ENCODE peak calls at places on chromosomes 2 and 18, in ten cellular contexts. One of them, this sample, is unnamed.

GRCh38 chr18:4106407-4107033 is 348.6 kb downstream of the DLGAP1 start:
- DNase-seq in T-helper 17 cell: peak; percentile 12
- DNase-seq in body of pancreas: peak; percentile 76
- DNase-seq in pancreas: peak; percentile 65
- DNase-seq in stimulated activated naive CD8-positive, alpha-beta T cell treated with anti-CD3 and anti-CD28 coated beads, Interleukin-15, Interleukin-2, amounts not matched to agents 100 U/mL and 50 U/mL, for 24 hours: peak; percentile 64
- DNase-seq in NCI-H146: peak; percentile 48
- DNase-seq in fibroblast of the conjunctiva: peak; percentile 49
- DNase-seq in NCI-H510A treated with DMSO at 0.1 percent for 48 hours: peak; percentile 44
- DNase-seq in NCI-H1105 treated with DMSO at 0.1 percent for 48 hours: no peak
- DNase-seq in nephron progenitor cell: peak; percentile 80
- DNase-seq in this sample: peak; percentile 49

GRCh38 chr18:29879763-29880162 is 1162.8 kb downstream of the DSC3 start:
- DNase-seq in nephron progenitor cell: no peak
- DNase-seq in body of pancreas: no peak
- DNase-seq in pancreas: no peak
- DNase-seq in T-helper 17 cell: no peak
- DNase-seq in NCI-H146: no peak
- DNase-seq in NCI-H510A treated with DMSO at 0.1 percent for 48 hours: no peak
- DNase-seq in fibroblast of the conjunctiva: no peak
- DNase-seq in NCI-H1105 treated with DMSO at 0.1 percent for 48 hours: no peak
- DNase-seq in stimulated activated naive CD8-positive, alpha-beta T cell treated with anti-CD3 and anti-CD28 coated beads, Interleukin-15, Interleukin-2, amounts not matched to agents 100 U/mL and 50 U/mL, for 24 hours: no peak
- DNase-seq in this sample: no peak

GRCh38 chr2:235002198-235003095 is 50.6 kb downstream of the SH3BP4 start:
- DNase-seq in nephron progenitor cell: no peak
- DNase-seq in T-helper 17 cell: no peak
- DNase-seq in pancreas: peak; percentile 80
- DNase-seq in NCI-H146: no peak
- DNase-seq in body of pancreas: peak; percentile 84
- DNase-seq in fibroblast of the conjunctiva: peak; percentile 61
- DNase-seq in NCI-H510A treated with DMSO at 0.1 percent for 48 hours: peak; percentile 41
- DNase-seq in stimulated activated naive CD8-positive, alpha-beta T cell treated with anti-CD3 and anti-CD28 coated beads, Interleukin-15, Interleukin-2, amounts not matched to agents 100 U/mL and 50 U/mL, for 24 hours: no peak
- DNase-seq in NCI-H1105 treated with DMSO at 0.1 percent for 48 hours: no peak
- DNase-seq in this sample: no peak

GRCh38 chr18:76572517-76573247 is 77.6 kb upstream of the ZNF516 start:
- DNase-seq in NCI-H510A treated with DMSO at 0.1 percent for 48 hours: peak; percentile 35
- DNase-seq in body of pancreas: no peak
- DNase-seq in NCI-H1105 treated with DMSO at 0.1 percent for 48 hours: no peak
- DNase-seq in NCI-H146: peak; percentile 78
- DNase-seq in fibroblast of the conjunctiva: no peak
- DNase-seq in nephron progenitor cell: no peak
- DNase-seq in T-helper 17 cell: no peak
- DNase-seq in stimulated activated naive CD8-positive, alpha-beta T cell treated with anti-CD3 and anti-CD28 coated beads, Interleukin-15, Interleukin-2, amounts not matched to agents 100 U/mL and 50 U/mL, for 24 hours: no peak
- DNase-seq in pancreas: no peak
- DNase-seq in this sample: no peak

GRCh38 chr18:6414118-6414722 is 491 bp downstream of the L3MBTL4 start:
- DNase-seq in NCI-H510A treated with DMSO at 0.1 percent for 48 hours: peak; percentile 38
- DNase-seq in NCI-H146: peak; percentile 3
- DNase-seq in T-helper 17 cell: no peak
- DNase-seq in nephron progenitor cell: peak; percentile 63
- DNase-seq in NCI-H1105 treated with DMSO at 0.1 percent for 48 hours: no peak
- DNase-seq in pancreas: peak; percentile 70
- DNase-seq in stimulated activated naive CD8-positive, alpha-beta T cell treated with anti-CD3 and anti-CD28 coated beads, Interleukin-15, Interleukin-2, amounts not matched to agents 100 U/mL and 50 U/mL, for 24 hours: peak; percentile 61
- DNase-seq in body of pancreas: peak; percentile 83
- DNase-seq in fibroblast of the conjunctiva: no peak
- DNase-seq in this sample: peak; percentile 9

GRCh38 chr2:36562973-36563532 is 34.9 kb downstream of the FEZ2 start:
- DNase-seq in NCI-H1105 treated with DMSO at 0.1 percent for 48 hours: no peak
- DNase-seq in pancreas: no peak
- DNase-seq in NCI-H146: no peak
- DNase-seq in NCI-H510A treated with DMSO at 0.1 percent for 48 hours: no peak
- DNase-seq in body of pancreas: no peak
- DNase-seq in stimulated activated naive CD8-positive, alpha-beta T cell treated with anti-CD3 and anti-CD28 coated beads, Interleukin-15, Interleukin-2, amounts not matched to agents 100 U/mL and 50 U/mL, for 24 hours: no peak
- DNase-seq in T-helper 17 cell: no peak
- DNase-seq in nephron progenitor cell: no peak
- DNase-seq in fibroblast of the conjunctiva: peak; percentile 17
- DNase-seq in this sample: peak; percentile 41

GRCh38 chr2:179129574-179130238 is 79.8 kb upstream of the CCDC141 start:
- DNase-seq in stimulated activated naive CD8-positive, alpha-beta T cell treated with anti-CD3 and anti-CD28 coated beads, Interleukin-15, Interleukin-2, amounts not matched to agents 100 U/mL and 50 U/mL, for 24 hours: no peak
- DNase-seq in fibroblast of the conjunctiva: peak; percentile 8
- DNase-seq in T-helper 17 cell: no peak
- DNase-seq in NCI-H1105 treated with DMSO at 0.1 percent for 48 hours: peak; percentile 6
- DNase-seq in pancreas: no peak
- DNase-seq in NCI-H510A treated with DMSO at 0.1 percent for 48 hours: no peak
- DNase-seq in nephron progenitor cell: no peak
- DNase-seq in NCI-H146: no peak
- DNase-seq in body of pancreas: no peak
- DNase-seq in this sample: peak; percentile 3

GRCh38 chr2:6913415-6914157 is 3.6 kb upstream of the RNF144A start:
- DNase-seq in fibroblast of the conjunctiva: no peak
- DNase-seq in pancreas: no peak
- DNase-seq in NCI-H146: no peak
- DNase-seq in T-helper 17 cell: no peak
- DNase-seq in nephron progenitor cell: no peak
- DNase-seq in NCI-H1105 treated with DMSO at 0.1 percent for 48 hours: no peak
- DNase-seq in NCI-H510A treated with DMSO at 0.1 percent for 48 hours: no peak
- DNase-seq in body of pancreas: no peak
- DNase-seq in stimulated activated naive CD8-positive, alpha-beta T cell treated with anti-CD3 and anti-CD28 coated beads, Interleukin-15, Interleukin-2, amounts not matched to agents 100 U/mL and 50 U/mL, for 24 hours: peak; percentile 55
- DNase-seq in this sample: no peak

GRCh38 chr18:26863122-26863879 is 2.2 kb downstream of the AQP4 start:
- DNase-seq in NCI-H510A treated with DMSO at 0.1 percent for 48 hours: peak; percentile 61
- DNase-seq in body of pancreas: peak; percentile 79
- DNase-seq in T-helper 17 cell: no peak
- DNase-seq in NCI-H1105 treated with DMSO at 0.1 percent for 48 hours: peak; percentile 87
- DNase-seq in pancreas: peak; percentile 66
- DNase-seq in NCI-H146: peak; percentile 95
- DNase-seq in nephron progenitor cell: peak; percentile 71
- DNase-seq in fibroblast of the conjunctiva: no peak
- DNase-seq in stimulated activated naive CD8-positive, alpha-beta T cell treated with anti-CD3 and anti-CD28 coated beads, Interleukin-15, Interleukin-2, amounts not matched to agents 100 U/mL and 50 U/mL, for 24 hours: no peak
- DNase-seq in this sample: no peak

GRCh38 chr2:233756429-233757081 is 3.5 kb upstream of the UGT1A1 start:
- DNase-seq in NCI-H1105 treated with DMSO at 0.1 percent for 48 hours: no peak
- DNase-seq in nephron progenitor cell: no peak
- DNase-seq in pancreas: no peak
- DNase-seq in stimulated activated naive CD8-positive, alpha-beta T cell treated with anti-CD3 and anti-CD28 coated beads, Interleukin-15, Interleukin-2, amounts not matched to agents 100 U/mL and 50 U/mL, for 24 hours: no peak
- DNase-seq in fibroblast of the conjunctiva: no peak
- DNase-seq in NCI-H510A treated with DMSO at 0.1 percent for 48 hours: no peak
- DNase-seq in NCI-H146: no peak
- DNase-seq in T-helper 17 cell: no peak
- DNase-seq in body of pancreas: peak; percentile 22
- DNase-seq in this sample: no peak

GRCh38 chr2:62321370-62321769 is 125.5 kb downstream of the B3GNT2 start:
- DNase-seq in NCI-H1105 treated with DMSO at 0.1 percent for 48 hours: no peak
- DNase-seq in nephron progenitor cell: no peak
- DNase-seq in fibroblast of the conjunctiva: no peak
- DNase-seq in T-helper 17 cell: no peak
- DNase-seq in body of pancreas: no peak
- DNase-seq in stimulated activated naive CD8-positive, alpha-beta T cell treated with anti-CD3 and anti-CD28 coated beads, Interleukin-15, Interleukin-2, amounts not matched to agents 100 U/mL and 50 U/mL, for 24 hours: no peak
- DNase-seq in NCI-H510A treated with DMSO at 0.1 percent for 48 hours: no peak
- DNase-seq in pancreas: no peak
- DNase-seq in NCI-H146: no peak
- DNase-seq in this sample: no peak

GRCh38 chr2:71898851-71899681 is 248.6 kb downstream of the CYP26B1 start:
- DNase-seq in nephron progenitor cell: no peak
- DNase-seq in NCI-H510A treated with DMSO at 0.1 percent for 48 hours: no peak
- DNase-seq in NCI-H146: no peak
- DNase-seq in stimulated activated naive CD8-positive, alpha-beta T cell treated with anti-CD3 and anti-CD28 coated beads, Interleukin-15, Interleukin-2, amounts not matched to agents 100 U/mL and 50 U/mL, for 24 hours: no peak
- DNase-seq in pancreas: no peak
- DNase-seq in body of pancreas: no peak
- DNase-seq in fibroblast of the conjunctiva: no peak
- DNase-seq in T-helper 17 cell: no peak
- DNase-seq in NCI-H1105 treated with DMSO at 0.1 percent for 48 hours: no peak
- DNase-seq in this sample: no peak

GRCh38 chr2:54348672-54349071 is 92.6 kb upstream of the TSPYL6 start:
- DNase-seq in NCI-H146: no peak
- DNase-seq in stimulated activated naive CD8-positive, alpha-beta T cell treated with anti-CD3 and anti-CD28 coated beads, Interleukin-15, Interleukin-2, amounts not matched to agents 100 U/mL and 50 U/mL, for 24 hours: no peak
- DNase-seq in NCI-H1105 treated with DMSO at 0.1 percent for 48 hours: no peak
- DNase-seq in NCI-H510A treated with DMSO at 0.1 percent for 48 hours: no peak
- DNase-seq in body of pancreas: no peak
- DNase-seq in T-helper 17 cell: no peak
- DNase-seq in pancreas: no peak
- DNase-seq in fibroblast of the conjunctiva: no peak
- DNase-seq in nephron progenitor cell: no peak
- DNase-seq in this sample: no peak

GRCh38 chr2:63792523-63792922 is 49.2 kb upstream of the UGP2 start:
- DNase-seq in fibroblast of the conjunctiva: peak; percentile 78
- DNase-seq in NCI-H510A treated with DMSO at 0.1 percent for 48 hours: no peak
- DNase-seq in NCI-H146: no peak
- DNase-seq in NCI-H1105 treated with DMSO at 0.1 percent for 48 hours: no peak
- DNase-seq in T-helper 17 cell: no peak
- DNase-seq in body of pancreas: no peak
- DNase-seq in stimulated activated naive CD8-positive, alpha-beta T cell treated with anti-CD3 and anti-CD28 coated beads, Interleukin-15, Interleukin-2, amounts not matched to agents 100 U/mL and 50 U/mL, for 24 hours: peak; percentile 7
- DNase-seq in nephron progenitor cell: no peak
- DNase-seq in pancreas: no peak
- DNase-seq in this sample: no peak

GRCh38 chr2:169818241-169818640 is 6.5 kb downstream of the METTL5 start:
- DNase-seq in NCI-H510A treated with DMSO at 0.1 percent for 48 hours: no peak
- DNase-seq in nephron progenitor cell: no peak
- DNase-seq in fibroblast of the conjunctiva: no peak
- DNase-seq in pancreas: no peak
- DNase-seq in T-helper 17 cell: no peak
- DNase-seq in NCI-H146: no peak
- DNase-seq in stimulated activated naive CD8-positive, alpha-beta T cell treated with anti-CD3 and anti-CD28 coated beads, Interleukin-15, Interleukin-2, amounts not matched to agents 100 U/mL and 50 U/mL, for 24 hours: no peak
- DNase-seq in NCI-H1105 treated with DMSO at 0.1 percent for 48 hours: no peak
- DNase-seq in body of pancreas: no peak
- DNase-seq in this sample: no peak

GRCh38 chr2:120323807-120324399 is 22.0 kb upstream of the INHBB start:
- DNase-seq in body of pancreas: no peak
- DNase-seq in nephron progenitor cell: no peak
- DNase-seq in T-helper 17 cell: no peak
- DNase-seq in fibroblast of the conjunctiva: no peak
- DNase-seq in NCI-H1105 treated with DMSO at 0.1 percent for 48 hours: no peak
- DNase-seq in pancreas: no peak
- DNase-seq in stimulated activated naive CD8-positive, alpha-beta T cell treated with anti-CD3 and anti-CD28 coated beads, Interleukin-15, Interleukin-2, amounts not matched to agents 100 U/mL and 50 U/mL, for 24 hours: no peak
- DNase-seq in NCI-H146: no peak
- DNase-seq in NCI-H510A treated with DMSO at 0.1 percent for 48 hours: no peak
- DNase-seq in this sample: no peak

GRCh38 chr2:47554311-47554905 is 151.5 kb downstream of the MSH2 start:
- DNase-seq in pancreas: no peak
- DNase-seq in NCI-H1105 treated with DMSO at 0.1 percent for 48 hours: no peak
- DNase-seq in NCI-H510A treated with DMSO at 0.1 percent for 48 hours: no peak
- DNase-seq in fibroblast of the conjunctiva: no peak
- DNase-seq in body of pancreas: no peak
- DNase-seq in NCI-H146: no peak
- DNase-seq in stimulated activated naive CD8-positive, alpha-beta T cell treated with anti-CD3 and anti-CD28 coated beads, Interleukin-15, Interleukin-2, amounts not matched to agents 100 U/mL and 50 U/mL, for 24 hours: no peak
- DNase-seq in nephron progenitor cell: no peak
- DNase-seq in T-helper 17 cell: no peak
- DNase-seq in this sample: no peak

GRCh38 chr2:180644709-180645108 is 335.7 kb upstream of the UBE2E3 start:
- DNase-seq in stimulated activated naive CD8-positive, alpha-beta T cell treated with anti-CD3 and anti-CD28 coated beads, Interleukin-15, Interleukin-2, amounts not matched to agents 100 U/mL and 50 U/mL, for 24 hours: no peak
- DNase-seq in NCI-H146: no peak
- DNase-seq in body of pancreas: no peak
- DNase-seq in NCI-H1105 treated with DMSO at 0.1 percent for 48 hours: no peak
- DNase-seq in nephron progenitor cell: no peak
- DNase-seq in fibroblast of the conjunctiva: no peak
- DNase-seq in NCI-H510A treated with DMSO at 0.1 percent for 48 hours: no peak
- DNase-seq in T-helper 17 cell: no peak
- DNase-seq in pancreas: no peak
- DNase-seq in this sample: no peak

GRCh38 chr2:173749315-173749714 is 215.9 kb downstream of the SP3 start:
- DNase-seq in pancreas: no peak
- DNase-seq in fibroblast of the conjunctiva: peak; percentile 46
- DNase-seq in NCI-H1105 treated with DMSO at 0.1 percent for 48 hours: no peak
- DNase-seq in body of pancreas: no peak
- DNase-seq in T-helper 17 cell: no peak
- DNase-seq in stimulated activated naive CD8-positive, alpha-beta T cell treated with anti-CD3 and anti-CD28 coated beads, Interleukin-15, Interleukin-2, amounts not matched to agents 100 U/mL and 50 U/mL, for 24 hours: no peak
- DNase-seq in NCI-H146: no peak
- DNase-seq in NCI-H510A treated with DMSO at 0.1 percent for 48 hours: no peak
- DNase-seq in nephron progenitor cell: no peak
- DNase-seq in this sample: no peak

GRCh38 chr2:215171151-215171550 is 32.7 kb upstream of the ABCA12 start:
- DNase-seq in body of pancreas: no peak
- DNase-seq in T-helper 17 cell: no peak
- DNase-seq in pancreas: no peak
- DNase-seq in fibroblast of the conjunctiva: no peak
- DNase-seq in NCI-H146: no peak
- DNase-seq in NCI-H1105 treated with DMSO at 0.1 percent for 48 hours: no peak
- DNase-seq in nephron progenitor cell: no peak
- DNase-seq in stimulated activated naive CD8-positive, alpha-beta T cell treated with anti-CD3 and anti-CD28 coated beads, Interleukin-15, Interleukin-2, amounts not matched to agents 100 U/mL and 50 U/mL, for 24 hours: no peak
- DNase-seq in NCI-H510A treated with DMSO at 0.1 percent for 48 hours: no peak
- DNase-seq in this sample: no peak

GRCh38 chr2:240319855-240320560 is 115.5 kb upstream of the GPC1 start:
- DNase-seq in nephron progenitor cell: no peak
- DNase-seq in pancreas: no peak
- DNase-seq in body of pancreas: no peak
- DNase-seq in stimulated activated naive CD8-positive, alpha-beta T cell treated with anti-CD3 and anti-CD28 coated beads, Interleukin-15, Interleukin-2, amounts not matched to agents 100 U/mL and 50 U/mL, for 24 hours: no peak
- DNase-seq in NCI-H146: no peak
- DNase-seq in NCI-H510A treated with DMSO at 0.1 percent for 48 hours: no peak
- DNase-seq in NCI-H1105 treated with DMSO at 0.1 percent for 48 hours: no peak
- DNase-seq in T-helper 17 cell: no peak
- DNase-seq in fibroblast of the conjunctiva: no peak
- DNase-seq in this sample: no peak

GRCh38 chr2:204583773-204584172 is 38.5 kb downstream of the PARD3B start:
- DNase-seq in NCI-H1105 treated with DMSO at 0.1 percent for 48 hours: no peak
- DNase-seq in nephron progenitor cell: no peak
- DNase-seq in pancreas: peak; percentile 12
- DNase-seq in body of pancreas: peak; percentile 50
- DNase-seq in T-helper 17 cell: no peak
- DNase-seq in NCI-H146: no peak
- DNase-seq in fibroblast of the conjunctiva: no peak
- DNase-seq in NCI-H510A treated with DMSO at 0.1 percent for 48 hours: no peak
- DNase-seq in stimulated activated naive CD8-positive, alpha-beta T cell treated with anti-CD3 and anti-CD28 coated beads, Interleukin-15, Interleukin-2, amounts not matched to agents 100 U/mL and 50 U/mL, for 24 hours: no peak
- DNase-seq in this sample: no peak

GRCh38 chr18:76522551-76522950 is 27.5 kb upstream of the ZNF516 start:
- DNase-seq in fibroblast of the conjunctiva: no peak
- DNase-seq in pancreas: no peak
- DNase-seq in stimulated activated naive CD8-positive, alpha-beta T cell treated with anti-CD3 and anti-CD28 coated beads, Interleukin-15, Interleukin-2, amounts not matched to agents 100 U/mL and 50 U/mL, for 24 hours: no peak
- DNase-seq in NCI-H510A treated with DMSO at 0.1 percent for 48 hours: no peak
- DNase-seq in NCI-H146: no peak
- DNase-seq in body of pancreas: no peak
- DNase-seq in T-helper 17 cell: no peak
- DNase-seq in NCI-H1105 treated with DMSO at 0.1 percent for 48 hours: no peak
- DNase-seq in nephron progenitor cell: no peak
- DNase-seq in this sample: no peak

GRCh38 chr2:175399326-175399725 is 217.8 kb upstream of the ATP5MC3 start:
- DNase-seq in body of pancreas: no peak
- DNase-seq in NCI-H146: no peak
- DNase-seq in fibroblast of the conjunctiva: no peak
- DNase-seq in nephron progenitor cell: no peak
- DNase-seq in stimulated activated naive CD8-positive, alpha-beta T cell treated with anti-CD3 and anti-CD28 coated beads, Interleukin-15, Interleukin-2, amounts not matched to agents 100 U/mL and 50 U/mL, for 24 hours: no peak
- DNase-seq in pancreas: no peak
- DNase-seq in NCI-H510A treated with DMSO at 0.1 percent for 48 hours: no peak
- DNase-seq in T-helper 17 cell: no peak
- DNase-seq in NCI-H1105 treated with DMSO at 0.1 percent for 48 hours: no peak
- DNase-seq in this sample: no peak

GRCh38 chr2:99067871-99068270 is 73.6 kb upstream of the C2orf15 start:
- DNase-seq in nephron progenitor cell: no peak
- DNase-seq in stimulated activated naive CD8-positive, alpha-beta T cell treated with anti-CD3 and anti-CD28 coated beads, Interleukin-15, Interleukin-2, amounts not matched to agents 100 U/mL and 50 U/mL, for 24 hours: no peak
- DNase-seq in pancreas: no peak
- DNase-seq in NCI-H146: no peak
- DNase-seq in NCI-H1105 treated with DMSO at 0.1 percent for 48 hours: no peak
- DNase-seq in T-helper 17 cell: no peak
- DNase-seq in NCI-H510A treated with DMSO at 0.1 percent for 48 hours: no peak
- DNase-seq in fibroblast of the conjunctiva: no peak
- DNase-seq in body of pancreas: no peak
- DNase-seq in this sample: peak; percentile 65

GRCh38 chr2:237213325-237214040 is 127.8 kb downstream of the COPS8 start:
- DNase-seq in NCI-H146: no peak
- DNase-seq in body of pancreas: peak; percentile 62
- DNase-seq in T-helper 17 cell: no peak
- DNase-seq in NCI-H510A treated with DMSO at 0.1 percent for 48 hours: no peak
- DNase-seq in pancreas: peak; percentile 41
- DNase-seq in NCI-H1105 treated with DMSO at 0.1 percent for 48 hours: no peak
- DNase-seq in fibroblast of the conjunctiva: peak; percentile 67
- DNase-seq in nephron progenitor cell: peak; percentile 28
- DNase-seq in stimulated activated naive CD8-positive, alpha-beta T cell treated with anti-CD3 and anti-CD28 coated beads, Interleukin-15, Interleukin-2, amounts not matched to agents 100 U/mL and 50 U/mL, for 24 hours: no peak
- DNase-seq in this sample: no peak

GRCh38 chr2:72142743-72143440 is 4.8 kb downstream of the CYP26B1 start:
- DNase-seq in fibroblast of the conjunctiva: peak; percentile 12
- DNase-seq in stimulated activated naive CD8-positive, alpha-beta T cell treated with anti-CD3 and anti-CD28 coated beads, Interleukin-15, Interleukin-2, amounts not matched to agents 100 U/mL and 50 U/mL, for 24 hours: no peak
- DNase-seq in pancreas: no peak
- DNase-seq in nephron progenitor cell: peak; percentile 76
- DNase-seq in NCI-H146: no peak
- DNase-seq in body of pancreas: peak; percentile 56
- DNase-seq in NCI-H1105 treated with DMSO at 0.1 percent for 48 hours: no peak
- DNase-seq in T-helper 17 cell: no peak
- DNase-seq in NCI-H510A treated with DMSO at 0.1 percent for 48 hours: no peak
- DNase-seq in this sample: no peak

GRCh38 chr2:22403748-22404147 is 981.2 kb upstream of the KLHL29 start:
- DNase-seq in NCI-H510A treated with DMSO at 0.1 percent for 48 hours: no peak
- DNase-seq in pancreas: no peak
- DNase-seq in body of pancreas: no peak
- DNase-seq in nephron progenitor cell: no peak
- DNase-seq in NCI-H1105 treated with DMSO at 0.1 percent for 48 hours: no peak
- DNase-seq in NCI-H146: no peak
- DNase-seq in stimulated activated naive CD8-positive, alpha-beta T cell treated with anti-CD3 and anti-CD28 coated beads, Interleukin-15, Interleukin-2, amounts not matched to agents 100 U/mL and 50 U/mL, for 24 hours: no peak
- DNase-seq in fibroblast of the conjunctiva: no peak
- DNase-seq in T-helper 17 cell: no peak
- DNase-seq in this sample: no peak

This sample was measured in AML-193.